ENCODE peak calls at places on chromosomes 2 and 18, in five cellular contexts. One of them, this sample, is unnamed.

GRCh38 chr2:10204326-10205200 is 82.0 kb downstream of the RRM2 start:
- DNase-seq in Kasumi-1: no peak
- DNase-seq in RWPE1: no peak
- DNase-seq in Caki2: no peak
- DNase-seq in activated effector memory CD4-positive, alpha-beta T cell treated with anti-CD3 and anti-CD28 coated beads, Interleukin-2, amount 50 U/mL, for 16 hours: no peak
- DNase-seq in this sample: no peak

GRCh38 chr2:191844706-191845105 is 2.2 kb downstream of the CAVIN2 start:
- DNase-seq in RWPE1: peak; percentile 60
- DNase-seq in Kasumi-1: no peak
- DNase-seq in activated effector memory CD4-positive, alpha-beta T cell treated with anti-CD3 and anti-CD28 coated beads, Interleukin-2, amount 50 U/mL, for 16 hours: no peak
- DNase-seq in Caki2: no peak
- DNase-seq in this sample: no peak

GRCh38 chr18:23588836-23589560 is 2.7 kb upstream of the NPC1 start:
- DNase-seq in Caki2: no peak
- DNase-seq in RWPE1: no peak
- DNase-seq in Kasumi-1: no peak
- DNase-seq in activated effector memory CD4-positive, alpha-beta T cell treated with anti-CD3 and anti-CD28 coated beads, Interleukin-2, amount 50 U/mL, for 16 hours: no peak
- DNase-seq in this sample: no peak

GRCh38 chr2:74768401-74768914 is 65.5 kb upstream of the HK2 start:
- DNase-seq in Kasumi-1: no peak
- DNase-seq in Caki2: no peak
- DNase-seq in activated effector memory CD4-positive, alpha-beta T cell treated with anti-CD3 and anti-CD28 coated beads, Interleukin-2, amount 50 U/mL, for 16 hours: no peak
- DNase-seq in RWPE1: no peak
- DNase-seq in this sample: peak; percentile 24

GRCh38 chr2:46796031-46796430 is 119.6 kb downstream of the MCFD2 start:
- DNase-seq in Caki2: no peak
- DNase-seq in activated effector memory CD4-positive, alpha-beta T cell treated with anti-CD3 and anti-CD28 coated beads, Interleukin-2, amount 50 U/mL, for 16 hours: no peak
- DNase-seq in RWPE1: no peak
- DNase-seq in Kasumi-1: no peak
- DNase-seq in this sample: no peak

GRCh38 chr18:46320928-46321855 is 217.0 kb downstream of the HAUS1 start:
- DNase-seq in Kasumi-1: no peak
- DNase-seq in activated effector memory CD4-positive, alpha-beta T cell treated with anti-CD3 and anti-CD28 coated beads, Interleukin-2, amount 50 U/mL, for 16 hours: no peak
- DNase-seq in RWPE1: peak; percentile 37
- DNase-seq in Caki2: peak; percentile 68
- DNase-seq in this sample: no peak

GRCh38 chr2:239283288-239283945 is 117.4 kb downstream of the HDAC4 start:
- DNase-seq in activated effector memory CD4-positive, alpha-beta T cell treated with anti-CD3 and anti-CD28 coated beads, Interleukin-2, amount 50 U/mL, for 16 hours: peak; percentile 43
- DNase-seq in RWPE1: no peak
- DNase-seq in Kasumi-1: no peak
- DNase-seq in Caki2: no peak
- DNase-seq in this sample: no peak

GRCh38 chr18:3305354-3305762 is 43.4 kb downstream of the MYL12B start:
- DNase-seq in RWPE1: peak; percentile 98
- DNase-seq in Kasumi-1: peak; percentile 90
- DNase-seq in Caki2: no peak
- DNase-seq in activated effector memory CD4-positive, alpha-beta T cell treated with anti-CD3 and anti-CD28 coated beads, Interleukin-2, amount 50 U/mL, for 16 hours: peak; percentile 76
- DNase-seq in this sample: peak; percentile 69

GRCh38 chr2:60488291-60488690 is 65.2 kb downstream of the BCL11A start:
- DNase-seq in Caki2: no peak
- DNase-seq in activated effector memory CD4-positive, alpha-beta T cell treated with anti-CD3 and anti-CD28 coated beads, Interleukin-2, amount 50 U/mL, for 16 hours: no peak
- DNase-seq in Kasumi-1: no peak
- DNase-seq in RWPE1: no peak
- DNase-seq in this sample: no peak

This sample was measured in OCI-M1.